ENCODE peak calls at places on chromosomes 6 and 20, in seven cellular contexts. One of them, this sample, is unnamed.

GRCh38 chr6:129818251-129818650 is 42.9 kb downstream of the TMEM244 start:
- DNase-seq in cardiac fibroblast: no peak
- DNase-seq in thyroid gland: no peak
- DNase-seq in lower leg skin: no peak
- DNase-seq in nephron progenitor cell: no peak
- DNase-seq in choroid plexus epithelial cell: no peak
- DNase-seq in left lung: no peak
- DNase-seq in this sample: no peak

GRCh38 chr6:6856538-6857523 is 250.9 kb upstream of the RREB1 start:
- DNase-seq in cardiac fibroblast: peak; percentile 55
- DNase-seq in thyroid gland: peak; percentile 30
- DNase-seq in lower leg skin: peak; percentile 52
- DNase-seq in nephron progenitor cell: peak; percentile 17
- DNase-seq in choroid plexus epithelial cell: peak; percentile 44
- DNase-seq in left lung: peak; percentile 87
- DNase-seq in this sample: no peak

GRCh38 chr6:46062312-46062711 is 46.7 kb upstream of the CLIC5 start:
- DNase-seq in cardiac fibroblast: peak; percentile 70
- DNase-seq in thyroid gland: no peak
- DNase-seq in lower leg skin: no peak
- DNase-seq in nephron progenitor cell: no peak
- DNase-seq in choroid plexus epithelial cell: peak; percentile 16
- DNase-seq in left lung: peak; percentile 48
- DNase-seq in this sample: no peak

GRCh38 chr6:7920425-7920824 is 9.8 kb upstream of the TXNDC5 start:
- DNase-seq in cardiac fibroblast: no peak
- DNase-seq in thyroid gland: no peak
- DNase-seq in lower leg skin: no peak
- DNase-seq in nephron progenitor cell: no peak
- DNase-seq in choroid plexus epithelial cell: no peak
- DNase-seq in left lung: no peak
- DNase-seq in this sample: no peak

GRCh38 chr20:41437836-41438235 is 71.2 kb upstream of the EMILIN3 start:
- DNase-seq in cardiac fibroblast: peak; percentile 13
- DNase-seq in thyroid gland: no peak
- DNase-seq in lower leg skin: no peak
- DNase-seq in nephron progenitor cell: no peak
- DNase-seq in choroid plexus epithelial cell: peak; percentile 72
- DNase-seq in left lung: no peak
- DNase-seq in this sample: no peak

GRCh38 chr6:106315765-106316375 is 9.7 kb downstream of the ATG5 start:
- DNase-seq in cardiac fibroblast: no peak
- DNase-seq in thyroid gland: no peak
- DNase-seq in lower leg skin: no peak
- DNase-seq in nephron progenitor cell: no peak
- DNase-seq in choroid plexus epithelial cell: peak; percentile 12
- DNase-seq in left lung: no peak
- DNase-seq in this sample: no peak

GRCh38 chr6:137550527-137550926 is 56.3 kb upstream of the OLIG3 start:
- DNase-seq in cardiac fibroblast: no peak
- DNase-seq in thyroid gland: no peak
- DNase-seq in lower leg skin: no peak
- DNase-seq in nephron progenitor cell: no peak
- DNase-seq in choroid plexus epithelial cell: no peak
- DNase-seq in left lung: no peak
- DNase-seq in this sample: no peak

GRCh38 chr20:49866051-49866450 is 49.3 kb downstream of the SPATA2 start:
- DNase-seq in cardiac fibroblast: no peak
- DNase-seq in thyroid gland: no peak
- DNase-seq in lower leg skin: no peak
- DNase-seq in nephron progenitor cell: no peak
- DNase-seq in choroid plexus epithelial cell: peak; percentile 62
- DNase-seq in left lung: no peak
- DNase-seq in this sample: no peak

GRCh38 chr20:48463096-48463710 is 364.6 kb downstream of the PREX1 start:
- DNase-seq in cardiac fibroblast: no peak
- DNase-seq in thyroid gland: no peak
- DNase-seq in lower leg skin: no peak
- DNase-seq in nephron progenitor cell: no peak
- DNase-seq in choroid plexus epithelial cell: no peak
- DNase-seq in left lung: no peak
- DNase-seq in this sample: no peak

GRCh38 chr6:88650029-88650619 is 313.3 kb downstream of the RNGTT start:
- DNase-seq in cardiac fibroblast: peak; percentile 60
- DNase-seq in thyroid gland: no peak
- DNase-seq in lower leg skin: no peak
- DNase-seq in nephron progenitor cell: no peak
- DNase-seq in choroid plexus epithelial cell: peak; percentile 92
- DNase-seq in left lung: no peak
- DNase-seq in this sample: no peak

GRCh38 chr6:149234051-149234962 is 83.2 kb upstream of the TAB2 start:
- DNase-seq in cardiac fibroblast: peak; percentile 31
- DNase-seq in thyroid gland: no peak
- DNase-seq in lower leg skin: no peak
- DNase-seq in nephron progenitor cell: no peak
- DNase-seq in choroid plexus epithelial cell: peak; percentile 77
- DNase-seq in left lung: no peak
- DNase-seq in this sample: no peak

GRCh38 chr6:37702314-37702713 is 4.6 kb upstream of the MDGA1 start:
- DNase-seq in cardiac fibroblast: no peak
- DNase-seq in thyroid gland: no peak
- DNase-seq in lower leg skin: no peak
- DNase-seq in nephron progenitor cell: no peak
- DNase-seq in choroid plexus epithelial cell: no peak
- DNase-seq in left lung: no peak
- DNase-seq in this sample: no peak

GRCh38 chr20:50496773-50497375 is 13.3 kb upstream of the PTPN1 start:
- DNase-seq in cardiac fibroblast: no peak
- DNase-seq in thyroid gland: no peak
- DNase-seq in lower leg skin: no peak
- DNase-seq in nephron progenitor cell: no peak
- DNase-seq in choroid plexus epithelial cell: no peak
- DNase-seq in left lung: no peak
- DNase-seq in this sample: no peak

GRCh38 chr6:152816055-152816454 is 65.5 kb downstream of the VIP start:
- DNase-seq in cardiac fibroblast: no peak
- DNase-seq in thyroid gland: no peak
- DNase-seq in lower leg skin: no peak
- DNase-seq in nephron progenitor cell: no peak
- DNase-seq in choroid plexus epithelial cell: no peak
- DNase-seq in left lung: no peak
- DNase-seq in this sample: no peak

GRCh38 chr20:57167971-57168693 is 98.3 kb downstream of the BMP7 start:
- DNase-seq in cardiac fibroblast: no peak
- DNase-seq in thyroid gland: peak; percentile 94
- DNase-seq in lower leg skin: no peak
- DNase-seq in nephron progenitor cell: peak; percentile 33
- DNase-seq in choroid plexus epithelial cell: peak; percentile 10
- DNase-seq in left lung: no peak
- DNase-seq in this sample: no peak

GRCh38 chr6:132322398-132322797 is 78.9 kb downstream of the MOXD1 start:
- DNase-seq in cardiac fibroblast: peak; percentile 54
- DNase-seq in thyroid gland: no peak
- DNase-seq in lower leg skin: no peak
- DNase-seq in nephron progenitor cell: no peak
- DNase-seq in choroid plexus epithelial cell: peak; percentile 91
- DNase-seq in left lung: no peak
- DNase-seq in this sample: no peak

GRCh38 chr6:19417713-19418112 is 419.5 kb upstream of the ID4 start:
- DNase-seq in cardiac fibroblast: peak; percentile 34
- DNase-seq in thyroid gland: no peak
- DNase-seq in lower leg skin: no peak
- DNase-seq in nephron progenitor cell: no peak
- DNase-seq in choroid plexus epithelial cell: peak; percentile 71
- DNase-seq in left lung: no peak
- DNase-seq in this sample: no peak

GRCh38 chr6:141307309-141307998 is 825.3 kb upstream of the GJE1 start:
- DNase-seq in cardiac fibroblast: no peak
- DNase-seq in thyroid gland: no peak
- DNase-seq in lower leg skin: no peak
- DNase-seq in nephron progenitor cell: no peak
- DNase-seq in choroid plexus epithelial cell: no peak
- DNase-seq in left lung: no peak
- DNase-seq in this sample: no peak

GRCh38 chr20:61815176-61815575 is 250.5 kb downstream of the TAF4 start:
- DNase-seq in cardiac fibroblast: no peak
- DNase-seq in thyroid gland: no peak
- DNase-seq in lower leg skin: no peak
- DNase-seq in nephron progenitor cell: no peak
- DNase-seq in choroid plexus epithelial cell: no peak
- DNase-seq in left lung: no peak
- DNase-seq in this sample: no peak

GRCh38 chr20:45041464-45042337 is 59.2 kb downstream of the KCNS1 start:
- DNase-seq in cardiac fibroblast: peak; percentile 59
- DNase-seq in thyroid gland: no peak
- DNase-seq in lower leg skin: no peak
- DNase-seq in nephron progenitor cell: no peak
- DNase-seq in choroid plexus epithelial cell: peak; percentile 69
- DNase-seq in left lung: no peak
- DNase-seq in this sample: no peak

GRCh38 chr6:147103641-147104040 is 100.6 kb upstream of the STXBP5 start:
- DNase-seq in cardiac fibroblast: no peak
- DNase-seq in thyroid gland: no peak
- DNase-seq in lower leg skin: no peak
- DNase-seq in nephron progenitor cell: no peak
- DNase-seq in choroid plexus epithelial cell: peak; percentile 35
- DNase-seq in left lung: no peak
- DNase-seq in this sample: no peak

GRCh38 chr6:129865013-129865412 is 3.9 kb upstream of the TMEM244 start:
- DNase-seq in cardiac fibroblast: no peak
- DNase-seq in thyroid gland: no peak
- DNase-seq in lower leg skin: no peak
- DNase-seq in nephron progenitor cell: no peak
- DNase-seq in choroid plexus epithelial cell: no peak
- DNase-seq in left lung: no peak
- DNase-seq in this sample: no peak

GRCh38 chr6:108555399-108556052 is 5.2 kb upstream of the FOXO3 start:
- DNase-seq in cardiac fibroblast: no peak
- DNase-seq in thyroid gland: no peak
- DNase-seq in lower leg skin: peak; percentile 56
- DNase-seq in nephron progenitor cell: no peak
- DNase-seq in choroid plexus epithelial cell: no peak
- DNase-seq in left lung: no peak
- DNase-seq in this sample: no peak

GRCh38 chr20:25223765-25224720 is 23.8 kb upstream of the PYGB start:
- DNase-seq in cardiac fibroblast: no peak
- DNase-seq in thyroid gland: no peak
- DNase-seq in lower leg skin: no peak
- DNase-seq in nephron progenitor cell: no peak
- DNase-seq in choroid plexus epithelial cell: no peak
- DNase-seq in left lung: no peak
- DNase-seq in this sample: no peak

GRCh38 chr20:25221592-25222460 is 26.1 kb upstream of the PYGB start:
- DNase-seq in cardiac fibroblast: no peak
- DNase-seq in thyroid gland: no peak
- DNase-seq in lower leg skin: no peak
- DNase-seq in nephron progenitor cell: no peak
- DNase-seq in choroid plexus epithelial cell: no peak
- DNase-seq in left lung: no peak
- DNase-seq in this sample: no peak

GRCh38 chr20:25222461-25223178 is 25.3 kb upstream of the PYGB start:
- DNase-seq in cardiac fibroblast: no peak
- DNase-seq in thyroid gland: no peak
- DNase-seq in lower leg skin: no peak
- DNase-seq in nephron progenitor cell: no peak
- DNase-seq in choroid plexus epithelial cell: peak; percentile 34
- DNase-seq in left lung: no peak
- DNase-seq in this sample: no peak

GRCh38 chr20:25224941-25225340 is 22.9 kb upstream of the PYGB start:
- DNase-seq in cardiac fibroblast: no peak
- DNase-seq in thyroid gland: no peak
- DNase-seq in lower leg skin: no peak
- DNase-seq in nephron progenitor cell: no peak
- DNase-seq in choroid plexus epithelial cell: no peak
- DNase-seq in left lung: no peak
- DNase-seq in this sample: no peak

GRCh38 chr20:25223179-25223661 is 24.7 kb upstream of the PYGB start:
- DNase-seq in cardiac fibroblast: peak; percentile 78
- DNase-seq in thyroid gland: no peak
- DNase-seq in lower leg skin: no peak
- DNase-seq in nephron progenitor cell: no peak
- DNase-seq in choroid plexus epithelial cell: peak; percentile 96
- DNase-seq in left lung: no peak
- DNase-seq in this sample: no peak
- TF ChIP-seq CTCF in cardiac fibroblast: peak; percentile 34
- TF ChIP-seq CTCF in thyroid gland: no peak
- TF ChIP-seq CTCF in lower leg skin: no peak
- TF ChIP-seq CTCF in nephron progenitor cell: no peak
- TF ChIP-seq CTCF in choroid plexus epithelial cell: peak; percentile 17
- TF ChIP-seq CTCF in left lung: no peak
- TF ChIP-seq CTCF in this sample: no peak

GRCh38 chr20:17875981-17876385 is 92.6 kb downstream of the SNX5 start:
- DNase-seq in cardiac fibroblast: peak; percentile 39
- DNase-seq in thyroid gland: peak; percentile 67
- DNase-seq in lower leg skin: no peak
- DNase-seq in nephron progenitor cell: no peak
- DNase-seq in choroid plexus epithelial cell: no peak
- DNase-seq in left lung: no peak
- DNase-seq in this sample: no peak
- TF ChIP-seq CTCF in cardiac fibroblast: no peak
- TF ChIP-seq CTCF in thyroid gland: no peak
- TF ChIP-seq CTCF in lower leg skin: no peak
- TF ChIP-seq CTCF in nephron progenitor cell: no peak
- TF ChIP-seq CTCF in choroid plexus epithelial cell: peak; percentile 23
- TF ChIP-seq CTCF in left lung: no peak
- TF ChIP-seq CTCF in this sample: peak; percentile 19

GRCh38 chr6:110180228-110181008 is at the start of gene CDC40:
- DNase-seq in cardiac fibroblast: no peak
- DNase-seq in thyroid gland: peak; percentile 54
- DNase-seq in lower leg skin: peak; percentile 40
- DNase-seq in nephron progenitor cell: peak; percentile 67
- DNase-seq in choroid plexus epithelial cell: no peak
- DNase-seq in left lung: peak; percentile 71
- DNase-seq in this sample: peak; percentile 74
- TF ChIP-seq CTCF in cardiac fibroblast: no peak
- TF ChIP-seq CTCF in thyroid gland: no peak
- TF ChIP-seq CTCF in lower leg skin: no peak
- TF ChIP-seq CTCF in nephron progenitor cell: no peak
- TF ChIP-seq CTCF in choroid plexus epithelial cell: no peak
- TF ChIP-seq CTCF in left lung: no peak
- TF ChIP-seq CTCF in this sample: no peak

GRCh38 chr6:73964455-73964854 is 268.5 kb downstream of the CD109 start:
- DNase-seq in cardiac fibroblast: no peak
- DNase-seq in thyroid gland: no peak
- DNase-seq in lower leg skin: no peak
- DNase-seq in nephron progenitor cell: no peak
- DNase-seq in choroid plexus epithelial cell: no peak
- DNase-seq in left lung: no peak
- DNase-seq in this sample: no peak

GRCh38 chr6:73968358-73968757 is 272.4 kb downstream of the CD109 start:
- DNase-seq in cardiac fibroblast: no peak
- DNase-seq in thyroid gland: no peak
- DNase-seq in lower leg skin: no peak
- DNase-seq in nephron progenitor cell: no peak
- DNase-seq in choroid plexus epithelial cell: no peak
- DNase-seq in left lung: no peak
- DNase-seq in this sample: no peak

GRCh38 chr6:73965408-73966145 is 269.6 kb downstream of the CD109 start:
- DNase-seq in cardiac fibroblast: no peak
- DNase-seq in thyroid gland: no peak
- DNase-seq in lower leg skin: no peak
- DNase-seq in nephron progenitor cell: no peak
- DNase-seq in choroid plexus epithelial cell: no peak
- DNase-seq in left lung: no peak
- DNase-seq in this sample: no peak

GRCh38 chr6:73969982-73970960 is 274.3 kb downstream of the CD109 start:
- DNase-seq in cardiac fibroblast: peak; percentile 73
- DNase-seq in thyroid gland: no peak
- DNase-seq in lower leg skin: no peak
- DNase-seq in nephron progenitor cell: peak; percentile 8
- DNase-seq in choroid plexus epithelial cell: peak; percentile 87
- DNase-seq in left lung: no peak
- DNase-seq in this sample: no peak
- TF ChIP-seq CTCF in cardiac fibroblast: peak; percentile 70
- TF ChIP-seq CTCF in thyroid gland: peak; percentile 47
- TF ChIP-seq CTCF in lower leg skin: no peak
- TF ChIP-seq CTCF in nephron progenitor cell: peak; percentile 54
- TF ChIP-seq CTCF in choroid plexus epithelial cell: peak; percentile 76
- TF ChIP-seq CTCF in left lung: peak; percentile 28
- TF ChIP-seq CTCF in this sample: peak; percentile 81

This sample was measured in type B pancreatic cell.